ENCODE peak calls at places on chromosome 3, in five cellular contexts. O is A549, W is left ventricle myocardium inferior, K is psoas muscle, V is tibial artery. X is an unnamed sample. For H3K4me1 and H3K9me3, the result is how much of the 10 kb centered on the place peaks cover.

GRCh38 chr3:42490243-42490642 is 12.2 kb upstream of the VIPR1 start:
- DNase-seq in O (no peak), V (peak), W (peak), K (no peak), X (no peak)

GRCh38 chr3:185998136-185998535 is 60.3 kb upstream of the TRA2B start:
- DNase-seq in W (no peak), V (no peak), K (no peak), O (no peak), X (no peak)

GRCh38 chr3:50430950-50431435 is 71.7 kb upstream of the TMEM115 start:
- DNase-seq in K (no peak), V (no peak), W (no peak), O (no peak), X (no peak)

GRCh38 chr3:95613993-95614392 is 1200.4 kb upstream of the EPHA6 start:
- DNase-seq in O (no peak), W (no peak), K (no peak), V (no peak), X (no peak)

GRCh38 chr3:40800343-40800742 is 275.6 kb downstream of the ZNF621 start:
- DNase-seq in O (peak), K (no peak), V (peak), W (no peak), X (no peak)

GRCh38 chr3:61562042-61562809 is 855 bp downstream of the PTPRG start:
- DNase-seq in W (peak), K (peak), V (peak), O (peak), X (peak)

GRCh38 chr3:42013652-42014442 is 51.9 kb upstream of the ULK4 start:
- DNase-seq in V (peak), K (peak), W (peak), O (no peak), X (peak)

GRCh38 chr3:73727117-73727802 is 102.5 kb upstream of the PDZRN3 start:
- DNase-seq in O (no peak), W (no peak), K (peak), V (no peak), X (no peak)

GRCh38 chr3:67493808-67494207 is 160.6 kb downstream of the SUCLG2 start:
- DNase-seq in O (no peak), V (no peak), W (no peak), K (no peak), X (no peak)

GRCh38 chr3:31361391-31362273 is 171.1 kb upstream of the STT3B start:
- DNase-seq in O (no peak), K (no peak), V (no peak), W (no peak), X (no peak)

GRCh38 chr3:52056521-52056967 is at the start of gene DUSP7:
- DNase-seq in K (peak), O (peak), W (peak), V (peak), X (peak)

GRCh38 chr3:54358969-54359648 is 236.8 kb downstream of the CACNA2D3 start:
- DNase-seq in O (no peak), K (peak), W (peak), V (no peak), X (peak)

GRCh38 chr3:43726511-43726910 is 35.8 kb downstream of the ABHD5 start:
- DNase-seq in W (no peak), O (no peak), K (no peak), V (no peak), X (no peak)

GRCh38 chr3:52091566-52092290 is 35.4 kb upstream of the DUSP7 start:
- DNase-seq in O (no peak), W (peak), V (peak), K (peak), X (no peak)

GRCh38 chr3:45885979-45886711 is at the start of gene CCR9:
- DNase-seq in O (no peak), W (no peak), K (no peak), V (no peak), X (no peak)

GRCh38 chr3:45889278-45889833 is 3.0 kb downstream of the CCR9 start:
- DNase-seq in W (no peak), V (no peak), K (no peak), O (no peak), X (no peak)

GRCh38 chr3:45887759-45888511 is 1.6 kb downstream of the CCR9 start:
- DNase-seq in K (no peak), W (no peak), V (no peak), O (no peak), X (no peak)

GRCh38 chr3:45884368-45885201 is 1.8 kb upstream of the CCR9 start:
- DNase-seq in V (no peak), K (no peak), O (no peak), W (no peak), X (no peak)

DNA sequence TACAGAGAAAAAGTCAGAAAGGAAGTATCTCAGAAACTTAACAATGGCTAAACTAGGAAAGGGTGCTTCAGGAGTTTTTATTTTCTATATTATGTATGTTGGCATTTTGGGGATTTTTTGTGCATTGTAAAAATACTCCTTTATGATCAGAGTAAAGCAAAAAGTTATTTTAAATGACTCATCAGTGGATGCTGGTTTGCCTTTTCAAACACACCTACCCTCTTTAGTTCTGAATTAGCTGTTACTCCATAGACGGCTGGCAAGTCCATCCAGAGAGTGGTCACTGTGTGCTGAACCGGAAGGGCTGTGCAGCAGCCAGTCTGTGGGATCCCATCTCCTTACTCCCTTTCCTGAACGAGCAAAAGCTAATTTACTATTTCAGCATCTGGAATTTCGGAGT is 942 bp downstream of the CCR9 start:
- DNase-seq in W (no peak), K (no peak), O (no peak), V (no peak), X (no peak)
- H3K4me1 ChIP-seq in W (under half), K (under half), O (under half), V (under half), X (under half)

DNA sequence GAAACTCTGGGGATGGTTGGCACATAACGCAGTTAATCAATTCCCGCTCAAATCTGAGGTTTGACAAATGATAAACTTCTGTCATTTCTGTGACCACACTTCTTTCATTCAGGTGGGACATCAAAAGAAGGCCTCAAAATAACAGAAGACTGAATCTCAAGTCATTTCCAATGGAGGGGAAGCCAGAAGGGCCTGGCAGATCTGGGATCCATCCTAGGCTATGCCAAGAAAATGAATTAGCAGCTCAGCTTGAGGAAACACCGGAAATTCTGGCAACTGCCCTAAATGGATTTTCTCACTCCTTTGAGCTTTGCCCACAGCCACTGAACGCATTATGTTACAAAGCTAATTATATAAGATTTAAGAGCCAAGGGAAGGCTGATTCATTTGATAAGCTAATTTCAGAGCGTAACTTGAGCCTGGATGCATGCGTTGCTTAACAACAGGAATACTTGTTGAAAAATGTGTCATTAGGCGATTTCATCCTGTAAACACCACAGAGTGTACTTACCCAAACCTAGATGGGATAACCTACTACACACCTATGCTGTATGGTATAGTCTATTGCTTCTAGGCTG is 47.1 kb downstream of the NR1D2 start:
- DNase-seq in O (no peak), W (no peak), V (no peak), K (no peak), X (no peak)
- H3K27ac ChIP-seq in O (no peak), W (no peak), V (no peak), K (no peak), X (no peak)

DNA sequence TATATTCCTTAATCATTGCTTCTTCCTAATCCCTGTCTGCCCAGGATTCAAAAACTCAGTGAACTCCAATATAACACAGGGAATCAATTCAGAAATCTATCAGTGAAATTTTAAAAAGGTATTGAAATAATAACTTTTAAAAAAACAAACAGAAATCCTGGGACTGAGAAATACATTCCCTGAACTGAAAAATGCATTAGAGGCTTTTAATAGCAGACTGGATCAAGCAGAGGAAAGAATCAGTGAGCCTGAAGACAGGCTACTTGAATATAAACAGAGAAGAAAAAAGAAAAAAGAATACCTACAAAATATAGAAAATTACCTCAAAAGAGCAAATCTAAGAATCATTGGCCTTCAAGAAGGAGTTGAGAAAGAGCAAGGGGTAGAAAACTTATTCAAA is 54.7 kb downstream of the CEP70 start:
- DNase-seq in O (no peak), V (no peak), K (no peak), W (no peak), X (no peak)
- H3K9me3 ChIP-seq in O (under half), V (under half), K (under half), W (under half), X (under half)

GRCh38 chr3:112334709-112335108 is 1.8 kb downstream of the CD200 start:
- DNase-seq in O (no peak), K (no peak), V (no peak), W (no peak), X (no peak)

GRCh38 chr3:112341386-112341785 is 8.4 kb downstream of the CD200 start:
- DNase-seq in O (no peak), K (no peak), W (no peak), V (no peak), X (no peak)

GRCh38 chr3:112338727-112339056 is 5.7 kb downstream of the CD200 start:
- DNase-seq in O (no peak), K (no peak), W (no peak), V (no peak), X (no peak)

GRCh38 chr3:112338021-112338726 is 5.2 kb downstream of the CD200 start:
- DNase-seq in O (no peak), K (no peak), V (no peak), W (no peak), X (no peak)

GRCh38 chr3:112339609-112340008 is 6.7 kb downstream of the CD200 start:
- DNase-seq in V (no peak), O (no peak), K (no peak), W (no peak), X (no peak)
- H3K4me1 ChIP-seq in V (under half), O (under half), K (under half), W (under half), X (under half)

GRCh38 chr3:106013971-106014370 is 145.2 kb upstream of the CBLB start:
- DNase-seq in K (no peak), V (no peak), O (no peak), W (no peak), X (no peak)
- H3K27ac ChIP-seq in K (no peak), V (no peak), O (no peak), W (no peak), X (no peak)

GRCh38 chr3:176075491-176075890 is 1121.8 kb downstream of the TBL1XR1 start:
- DNase-seq in W (no peak), K (no peak), O (no peak), V (no peak), X (no peak)

GRCh38 chr3:176074096-176074495 is 1123.2 kb downstream of the TBL1XR1 start:
- DNase-seq in W (no peak), V (no peak), O (no peak), K (no peak), X (no peak)

GRCh38 chr3:176075046-176075445 is 1122.2 kb downstream of the TBL1XR1 start:
- DNase-seq in O (no peak), V (no peak), W (no peak), K (no peak), X (no peak)

GRCh38 chr3:176068750-176069149 is 1128.5 kb downstream of the TBL1XR1 start:
- DNase-seq in W (no peak), O (no peak), V (no peak), K (no peak), X (no peak)

DNA sequence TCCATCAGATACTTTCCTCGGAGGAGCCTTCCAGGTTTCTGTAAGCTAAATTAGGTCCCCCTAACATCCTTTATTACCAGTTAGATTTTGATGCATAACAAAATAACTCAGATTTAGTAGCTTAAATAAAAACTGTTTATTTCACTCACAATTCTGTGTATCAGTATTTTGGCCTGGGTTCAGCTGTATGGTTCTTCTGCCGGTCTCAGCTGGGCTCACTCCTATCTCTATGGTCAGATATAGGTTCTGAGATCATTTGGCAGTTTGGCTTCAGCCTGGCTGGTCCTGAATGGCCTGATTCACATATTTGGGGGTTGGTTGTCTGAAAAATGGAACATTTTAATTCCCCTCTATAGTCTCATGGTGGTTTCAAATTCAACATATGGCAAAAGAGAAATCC is 1125.3 kb downstream of the TBL1XR1 start:
- DNase-seq in K (no peak), O (no peak), W (no peak), V (no peak), X (no peak)
- H3K9me3 ChIP-seq in K (under half), O (under half), W (under half), V (under half), X (under half)

X was measured in right lobe of liver.